ENCODE peak calls at places on chromosome 21, in eight cellular contexts. A, C, H, K, V, O, T and F are unnamed samples.
A peak's percentile ranks its signal among the peaks of the same experiment; 100 is the strongest.

GRCh38 chr21:45145146-45145545 is 70.8 kb downstream of the ADARB1 start:
- DNase-seq in O (no peak), V (no peak), C (no peak), H (no peak), K (no peak), T (no peak), A (no peak), F (no peak)

GRCh38 chr21:32356874-32357395 is 35.9 kb downstream of the URB1 start:
- DNase-seq in A (no peak), V (no peak), H (no peak), C (no peak), O (no peak), K (no peak), T (no peak), F (no peak)

GRCh38 chr21:42193131-42193671 is 25.7 kb upstream of the ABCG1 start:
- DNase-seq in K (no peak), T (no peak), O (no peak), V (no peak), H (peak; percentile 26), A (no peak), C (no peak), F (no peak)

GRCh38 chr21:34330055-34330454 is 33.8 kb upstream of the KCNE2 start:
- DNase-seq in T (no peak), H (no peak), A (no peak), V (no peak), O (no peak), K (no peak), C (no peak), F (no peak)

GRCh38 chr21:46431448-46431847 is 27.2 kb upstream of the DIP2A start:
- DNase-seq in H (no peak), O (no peak), K (no peak), C (no peak), T (no peak), A (no peak), V (no peak), F (no peak)

GRCh38 chr21:46455575-46456385 is 2.9 kb upstream of the DIP2A start:
- DNase-seq in V (no peak), T (no peak), O (no peak), H (no peak), K (peak; percentile 84), C (no peak), A (no peak), F (no peak)

GRCh38 chr21:26836546-26836945 is 8.7 kb downstream of the ADAMTS1 start:
- DNase-seq in H (no peak), A (no peak), T (no peak), K (no peak), C (no peak), V (no peak), O (no peak), F (no peak)

GRCh38 chr21:42081138-42081537 is 10.0 kb downstream of the UMODL1 start:
- DNase-seq in T (no peak), V (no peak), A (no peak), C (no peak), H (no peak), K (peak; percentile 63), O (no peak), F (no peak)

GRCh38 chr21:17733209-17733608 is 85.9 kb downstream of the C21orf91 start:
- DNase-seq in T (no peak), O (no peak), V (no peak), C (no peak), K (no peak), A (no peak), H (no peak), F (no peak)

GRCh38 chr21:32578107-32578691 is 7.1 kb downstream of the TCP10L start:
- DNase-seq in T (no peak), O (peak; percentile 54), A (no peak), C (no peak), H (peak; percentile 10), K (peak; percentile 31), V (peak; percentile 79), F (no peak)

GRCh38 chr21:15282666-15283065 is 217.9 kb upstream of the NRIP1 start:
- DNase-seq in A (no peak), C (no peak), T (no peak), K (no peak), V (no peak), O (no peak), H (no peak), F (no peak)

GRCh38 chr21:45823100-45823681 is 158.4 kb upstream of the COL6A1 start:
- DNase-seq in K (no peak), H (no peak), O (no peak), A (no peak), T (no peak), V (no peak), C (no peak), F (no peak)